ENCODE peak calls at places on chromosomes 4 and X, in ten cellular contexts. S is HT-29; R is heart left ventricle; Z is activated CD4-positive, alpha-beta T cell treated with anti-CD3 and anti-CD28 coated beads, Interleukin-2, amount 50 U/mL, for 1 hour; X is left ventricle myocardium inferior; N is colonic mucosa; U is Kasumi-1; E is vagina; I is caudate nucleus; W is small intestine. V is an unnamed sample.

GRCh38 chrX:111719426-111720210 is 38.6 kb downstream of the ALG13 start:
- DNase-seq in W (peak), X (no peak), I (no peak), E (no peak), U (peak), S (peak), R (no peak), N (no peak), Z (no peak), V (peak)

GRCh38 chr4:122742933-122743829 is 10.7 kb downstream of the BBS12 start:
- DNase-seq in N (no peak), I (no peak), Z (no peak), E (no peak), X (no peak), S (no peak), R (no peak), W (peak), U (peak), V (no peak)

GRCh38 chr4:109499513-109499912 is 60.5 kb upstream of the MCUB start:
- DNase-seq in W (no peak), N (no peak), R (no peak), X (no peak), S (no peak), Z (no peak), U (no peak), E (no peak), I (no peak), V (no peak)

GRCh38 chr4:13541720-13542576 is 2.4 kb downstream of the NKX3-2 start:
- DNase-seq in W (peak), Z (no peak), X (no peak), E (peak), R (no peak), U (no peak), S (no peak), I (no peak), N (peak), V (peak)

GRCh38 chrX:84187501-84188319 is at the start of gene RPS6KA6:
- DNase-seq in U (no peak), I (peak), N (peak), X (peak), R (peak), Z (peak), E (no peak), S (peak), W (peak), V (no peak)

GRCh38 chrX:110600745-110601310 is 194.8 kb downstream of the CHRDL1 start:
- DNase-seq in U (no peak), N (no peak), W (no peak), X (no peak), I (no peak), E (no peak), R (no peak), Z (no peak), S (no peak), V (no peak)

GRCh38 chr4:41746025-41746439 is 2.5 kb downstream of the PHOX2B start:
- DNase-seq in N (no peak), R (no peak), X (no peak), S (no peak), W (no peak), E (no peak), I (no peak), Z (no peak), U (no peak), V (no peak)

GRCh38 chrX:15073313-15073712 is 196.6 kb downstream of the ASB9 start:
- DNase-seq in I (no peak), S (no peak), Z (no peak), N (no peak), W (no peak), X (no peak), U (no peak), E (no peak), R (no peak), V (no peak)

GRCh38 chr4:15232725-15233597 is 194.9 kb upstream of the C1QTNF7 start:
- DNase-seq in Z (no peak), E (no peak), U (no peak), W (no peak), N (no peak), I (peak), R (no peak), X (no peak), S (no peak), V (peak)

GRCh38 chrX:72351606-72352338 is 46.1 kb upstream of the CITED1 start:
- DNase-seq in N (no peak), X (peak), R (no peak), I (no peak), S (no peak), Z (no peak), W (no peak), E (no peak), U (no peak), V (no peak)

GRCh38 chr4:168589154-168589553 is 92.3 kb downstream of the PALLD start:
- DNase-seq in R (no peak), N (peak), W (peak), I (no peak), U (no peak), S (no peak), E (no peak), Z (no peak), X (no peak), V (no peak)

GRCh38 chr4:10077492-10078335 is 38.9 kb downstream of the WDR1 start:
- DNase-seq in E (no peak), S (no peak), U (no peak), X (peak), I (no peak), W (no peak), N (peak), Z (no peak), R (no peak), V (no peak)

GRCh38 chr4:5378002-5378401 is 326.7 kb downstream of the STK32B start:
- DNase-seq in I (no peak), W (no peak), R (no peak), E (no peak), X (no peak), U (peak), S (peak), Z (no peak), N (no peak), V (no peak)

GRCh38 chr4:138037716-138038115 is 204.4 kb downstream of the SLC7A11 start:
- DNase-seq in Z (no peak), R (no peak), E (no peak), U (no peak), X (no peak), N (no peak), W (no peak), I (no peak), S (no peak), V (no peak)

GRCh38 chr4:22688236-22688635 is 4.5 kb upstream of the GBA3 start:
- DNase-seq in R (no peak), Z (no peak), U (no peak), I (no peak), S (no peak), N (no peak), E (no peak), X (no peak), W (no peak), V (no peak)

GRCh38 chr4:113826431-113826830 is 64.9 kb upstream of the CAMK2D start:
- DNase-seq in I (no peak), Z (no peak), N (no peak), E (no peak), U (no peak), X (no peak), R (no peak), W (no peak), S (no peak), V (no peak)